ENCODE peak calls at places on chromosomes 11 and 22, in five cellular contexts. One of them, this sample, is unnamed.

GRCh38 chr22:19810381-19811141 is 44.1 kb downstream of the GNB1L start:
- DNase-seq in stimulated activated CD4-positive, alpha-beta T cell treated with anti-CD3 and anti-CD28 coated beads, TNF-alpha, amount 100 ng/mL, for 1 hour: no peak
- DNase-seq in occipital lobe: no peak
- DNase-seq in mammary epithelial cell: no peak
- DNase-seq in activated naive CD4-positive, alpha-beta T cell: no peak
- DNase-seq in this sample: no peak

GRCh38 chr11:134429104-134429503 is 17.1 kb upstream of the B3GAT1 start:
- DNase-seq in stimulated activated CD4-positive, alpha-beta T cell treated with anti-CD3 and anti-CD28 coated beads, TNF-alpha, amount 100 ng/mL, for 1 hour: no peak
- DNase-seq in occipital lobe: no peak
- DNase-seq in mammary epithelial cell: no peak
- DNase-seq in activated naive CD4-positive, alpha-beta T cell: no peak
- DNase-seq in this sample: no peak

GRCh38 chr22:22938672-22939536 is 51.3 kb downstream of the IGLL5 start:
- DNase-seq in stimulated activated CD4-positive, alpha-beta T cell treated with anti-CD3 and anti-CD28 coated beads, TNF-alpha, amount 100 ng/mL, for 1 hour: no peak
- DNase-seq in occipital lobe: no peak
- DNase-seq in mammary epithelial cell: no peak
- DNase-seq in activated naive CD4-positive, alpha-beta T cell: no peak
- DNase-seq in this sample: no peak

GRCh38 chr11:20161230-20161918 is 1.1 kb upstream of the DBX1 start:
- DNase-seq in stimulated activated CD4-positive, alpha-beta T cell treated with anti-CD3 and anti-CD28 coated beads, TNF-alpha, amount 100 ng/mL, for 1 hour: no peak
- DNase-seq in occipital lobe: no peak
- DNase-seq in mammary epithelial cell: no peak
- DNase-seq in activated naive CD4-positive, alpha-beta T cell: no peak
- DNase-seq in this sample: no peak

GRCh38 chr22:44669725-44670027 is 32.3 kb upstream of the PRR5 start:
- DNase-seq in stimulated activated CD4-positive, alpha-beta T cell treated with anti-CD3 and anti-CD28 coated beads, TNF-alpha, amount 100 ng/mL, for 1 hour: no peak
- DNase-seq in occipital lobe: no peak
- DNase-seq in mammary epithelial cell: no peak
- DNase-seq in activated naive CD4-positive, alpha-beta T cell: no peak
- DNase-seq in this sample: no peak

GRCh38 chr11:66317766-66318575 is 1.1 kb upstream of the CD248 start:
- DNase-seq in stimulated activated CD4-positive, alpha-beta T cell treated with anti-CD3 and anti-CD28 coated beads, TNF-alpha, amount 100 ng/mL, for 1 hour: no peak
- DNase-seq in occipital lobe: peak; percentile 30
- DNase-seq in mammary epithelial cell: peak; percentile 48
- DNase-seq in activated naive CD4-positive, alpha-beta T cell: peak; percentile 50
- DNase-seq in this sample: peak; percentile 29

GRCh38 chr22:19878461-19879247 is 24.0 kb upstream of the GNB1L start:
- DNase-seq in stimulated activated CD4-positive, alpha-beta T cell treated with anti-CD3 and anti-CD28 coated beads, TNF-alpha, amount 100 ng/mL, for 1 hour: no peak
- DNase-seq in occipital lobe: no peak
- DNase-seq in mammary epithelial cell: no peak
- DNase-seq in activated naive CD4-positive, alpha-beta T cell: no peak
- DNase-seq in this sample: no peak

GRCh38 chr11:118015385-118015841 is 29.2 kb downstream of the IL10RA start:
- DNase-seq in stimulated activated CD4-positive, alpha-beta T cell treated with anti-CD3 and anti-CD28 coated beads, TNF-alpha, amount 100 ng/mL, for 1 hour: no peak
- DNase-seq in occipital lobe: no peak
- DNase-seq in mammary epithelial cell: no peak
- DNase-seq in activated naive CD4-positive, alpha-beta T cell: no peak
- DNase-seq in this sample: no peak

GRCh38 chr11:33377852-33378385 is 120.7 kb downstream of the HIPK3 start:
- DNase-seq in stimulated activated CD4-positive, alpha-beta T cell treated with anti-CD3 and anti-CD28 coated beads, TNF-alpha, amount 100 ng/mL, for 1 hour: no peak
- DNase-seq in occipital lobe: no peak
- DNase-seq in mammary epithelial cell: no peak
- DNase-seq in activated naive CD4-positive, alpha-beta T cell: no peak
- DNase-seq in this sample: no peak

GRCh38 chr22:23142546-23143105 is 836 bp upstream of the RSPH14 start:
- DNase-seq in stimulated activated CD4-positive, alpha-beta T cell treated with anti-CD3 and anti-CD28 coated beads, TNF-alpha, amount 100 ng/mL, for 1 hour: no peak
- DNase-seq in occipital lobe: no peak
- DNase-seq in mammary epithelial cell: no peak
- DNase-seq in activated naive CD4-positive, alpha-beta T cell: no peak
- DNase-seq in this sample: no peak

GRCh38 chr22:45210577-45211431 is 29.9 kb downstream of the KIAA0930 start:
- DNase-seq in stimulated activated CD4-positive, alpha-beta T cell treated with anti-CD3 and anti-CD28 coated beads, TNF-alpha, amount 100 ng/mL, for 1 hour: no peak
- DNase-seq in occipital lobe: no peak
- DNase-seq in mammary epithelial cell: no peak
- DNase-seq in activated naive CD4-positive, alpha-beta T cell: no peak
- DNase-seq in this sample: no peak

GRCh38 chr11:67484847-67485311 is 2.1 kb downstream of the AIP start:
- DNase-seq in stimulated activated CD4-positive, alpha-beta T cell treated with anti-CD3 and anti-CD28 coated beads, TNF-alpha, amount 100 ng/mL, for 1 hour: no peak
- DNase-seq in occipital lobe: no peak
- DNase-seq in mammary epithelial cell: no peak
- DNase-seq in activated naive CD4-positive, alpha-beta T cell: peak; percentile 26
- DNase-seq in this sample: no peak

GRCh38 chr22:18013436-18013835 is 10.9 kb downstream of the MICAL3 start:
- DNase-seq in stimulated activated CD4-positive, alpha-beta T cell treated with anti-CD3 and anti-CD28 coated beads, TNF-alpha, amount 100 ng/mL, for 1 hour: no peak
- DNase-seq in occipital lobe: no peak
- DNase-seq in mammary epithelial cell: no peak
- DNase-seq in activated naive CD4-positive, alpha-beta T cell: no peak
- DNase-seq in this sample: no peak

GRCh38 chr11:78168539-78169477 is 19.6 kb downstream of the KCTD21 start:
- DNase-seq in stimulated activated CD4-positive, alpha-beta T cell treated with anti-CD3 and anti-CD28 coated beads, TNF-alpha, amount 100 ng/mL, for 1 hour: no peak
- DNase-seq in occipital lobe: no peak
- DNase-seq in mammary epithelial cell: no peak
- DNase-seq in activated naive CD4-positive, alpha-beta T cell: no peak
- DNase-seq in this sample: no peak

GRCh38 chr11:59857444-59858434 is 8.5 kb downstream of the TCN1 start:
- DNase-seq in stimulated activated CD4-positive, alpha-beta T cell treated with anti-CD3 and anti-CD28 coated beads, TNF-alpha, amount 100 ng/mL, for 1 hour: no peak
- DNase-seq in occipital lobe: no peak
- DNase-seq in mammary epithelial cell: peak; percentile 65
- DNase-seq in activated naive CD4-positive, alpha-beta T cell: no peak
- DNase-seq in this sample: no peak

GRCh38 chr22:48098243-48098935 is 1335.9 kb downstream of the TBC1D22A start:
- DNase-seq in stimulated activated CD4-positive, alpha-beta T cell treated with anti-CD3 and anti-CD28 coated beads, TNF-alpha, amount 100 ng/mL, for 1 hour: no peak
- DNase-seq in occipital lobe: no peak
- DNase-seq in mammary epithelial cell: no peak
- DNase-seq in activated naive CD4-positive, alpha-beta T cell: no peak
- DNase-seq in this sample: no peak

GRCh38 chr22:31044262-31044861 is 36.8 kb upstream of the SMTN start:
- DNase-seq in stimulated activated CD4-positive, alpha-beta T cell treated with anti-CD3 and anti-CD28 coated beads, TNF-alpha, amount 100 ng/mL, for 1 hour: no peak
- DNase-seq in occipital lobe: no peak
- DNase-seq in mammary epithelial cell: no peak
- DNase-seq in activated naive CD4-positive, alpha-beta T cell: no peak
- DNase-seq in this sample: no peak

GRCh38 chr11:12258451-12258850 is 118.9 kb upstream of the PARVA start:
- DNase-seq in stimulated activated CD4-positive, alpha-beta T cell treated with anti-CD3 and anti-CD28 coated beads, TNF-alpha, amount 100 ng/mL, for 1 hour: no peak
- DNase-seq in occipital lobe: no peak
- DNase-seq in mammary epithelial cell: no peak
- DNase-seq in activated naive CD4-positive, alpha-beta T cell: no peak
- DNase-seq in this sample: no peak